ENCODE peak calls at places on chromosome 20, in five cellular contexts. B is glutamatergic neuron, I is T1000, E is iris pigment epithelial cell, M is sigmoid colon. F is an unnamed sample.

GRCh38 chr20:9200620-9201019 is 131.7 kb downstream of the PLCB4 start:
- DNase-seq in M (no peak), I (peak), E (peak), B (no peak), F (no peak)

GRCh38 chr20:49030954-49031619 is 15.0 kb upstream of the CSE1L start:
- DNase-seq in B (no peak), M (peak), E (no peak), I (no peak), F (no peak)

GRCh38 chr20:17935186-17935585 is 33.4 kb downstream of the SNX5 start:
- DNase-seq in M (no peak), E (no peak), I (no peak), B (no peak), F (no peak)

GRCh38 chr20:38165089-38165965 is at the start of gene TGM2:
- DNase-seq in B (peak), I (peak), M (peak), E (peak), F (no peak)

GRCh38 chr20:35737865-35738333 is 4.2 kb downstream of the RBM39 start:
- DNase-seq in M (no peak), I (no peak), B (no peak), E (no peak), F (no peak)

GRCh38 chr20:50704971-50705370 is 13.6 kb upstream of the RIPOR3 start:
- DNase-seq in E (peak), B (no peak), M (no peak), I (no peak), F (no peak)

GRCh38 chr20:47535088-47535487 is 33.4 kb downstream of the NCOA3 start:
- DNase-seq in I (no peak), M (no peak), B (peak), E (no peak), F (no peak)

GRCh38 chr20:56504373-56505005 is 20.1 kb upstream of the FAM209A start:
- DNase-seq in I (no peak), E (no peak), M (no peak), B (peak), F (no peak)